ENCODE peak calls at places on chromosomes 5 and 9, in ten cellular contexts. One of them, this sample, is unnamed. For H3K4me1, the result is how much of the 10 kb centered on the place peaks cover.

GRCh38 chr9:94802795-94803194 is 76.3 kb downstream of the AOPEP start:
- DNase-seq in kidney: no peak
- DNase-seq in pancreas: no peak
- DNase-seq in Karpas-422: no peak
- DNase-seq in heart left ventricle: no peak
- DNase-seq in cardiac muscle cell: no peak
- DNase-seq in small intestine: no peak
- DNase-seq in CD8-positive, alpha-beta T cell: no peak
- DNase-seq in effector memory CD4-positive, alpha-beta T cell: no peak
- DNase-seq in A549: no peak
- DNase-seq in this sample: no peak

GRCh38 chr5:67267522-67268232 is 71.1 kb upstream of the CD180 start:
- DNase-seq in effector memory CD4-positive, alpha-beta T cell: no peak
- DNase-seq in kidney: peak
- DNase-seq in heart left ventricle: peak
- DNase-seq in Karpas-422: no peak
- DNase-seq in A549: no peak
- DNase-seq in CD8-positive, alpha-beta T cell: no peak
- DNase-seq in small intestine: peak
- DNase-seq in cardiac muscle cell: no peak
- DNase-seq in pancreas: peak
- DNase-seq in this sample: no peak

GRCh38 chr5:56516936-56517521 is 283.9 kb upstream of the ANKRD55 start:
- DNase-seq in cardiac muscle cell: no peak
- DNase-seq in Karpas-422: no peak
- DNase-seq in A549: no peak
- DNase-seq in CD8-positive, alpha-beta T cell: no peak
- DNase-seq in effector memory CD4-positive, alpha-beta T cell: no peak
- DNase-seq in pancreas: no peak
- DNase-seq in heart left ventricle: no peak
- DNase-seq in kidney: no peak
- DNase-seq in small intestine: peak
- DNase-seq in this sample: no peak

GRCh38 chr5:14118551-14119320 is 24.4 kb upstream of the TRIO start:
- DNase-seq in effector memory CD4-positive, alpha-beta T cell: no peak
- DNase-seq in Karpas-422: no peak
- DNase-seq in pancreas: no peak
- DNase-seq in small intestine: no peak
- DNase-seq in heart left ventricle: peak
- DNase-seq in cardiac muscle cell: peak
- DNase-seq in kidney: no peak
- DNase-seq in A549: no peak
- DNase-seq in CD8-positive, alpha-beta T cell: no peak
- DNase-seq in this sample: no peak

GRCh38 chr9:13721481-13722235 is 442.2 kb upstream of the MPDZ start:
- DNase-seq in small intestine: no peak
- DNase-seq in pancreas: no peak
- DNase-seq in kidney: no peak
- DNase-seq in heart left ventricle: no peak
- DNase-seq in cardiac muscle cell: no peak
- DNase-seq in CD8-positive, alpha-beta T cell: no peak
- DNase-seq in A549: no peak
- DNase-seq in Karpas-422: no peak
- DNase-seq in effector memory CD4-positive, alpha-beta T cell: no peak
- DNase-seq in this sample: no peak

GRCh38 chr5:127029513-127030258 is 672 bp downstream of the MARCHF3 start:
- DNase-seq in CD8-positive, alpha-beta T cell: peak
- DNase-seq in cardiac muscle cell: peak
- DNase-seq in Karpas-422: peak
- DNase-seq in kidney: peak
- DNase-seq in pancreas: peak
- DNase-seq in A549: peak
- DNase-seq in heart left ventricle: peak
- DNase-seq in effector memory CD4-positive, alpha-beta T cell: no peak
- DNase-seq in small intestine: peak
- DNase-seq in this sample: no peak

GRCh38 chr5:112186401-112186990 is 232.6 kb downstream of the EPB41L4A start:
- DNase-seq in Karpas-422: peak
- DNase-seq in A549: peak
- DNase-seq in pancreas: no peak
- DNase-seq in CD8-positive, alpha-beta T cell: no peak
- DNase-seq in cardiac muscle cell: peak
- DNase-seq in small intestine: peak
- DNase-seq in kidney: no peak
- DNase-seq in effector memory CD4-positive, alpha-beta T cell: no peak
- DNase-seq in heart left ventricle: no peak
- DNase-seq in this sample: no peak

GRCh38 chr9:121055642-121056143 is 5.6 kb upstream of the C5 start:
- DNase-seq in effector memory CD4-positive, alpha-beta T cell: no peak
- DNase-seq in pancreas: peak
- DNase-seq in kidney: no peak
- DNase-seq in A549: peak
- DNase-seq in small intestine: peak
- DNase-seq in heart left ventricle: no peak
- DNase-seq in cardiac muscle cell: no peak
- DNase-seq in CD8-positive, alpha-beta T cell: no peak
- DNase-seq in Karpas-422: peak
- DNase-seq in this sample: no peak

GRCh38 chr9:13744233-13744954 is 464.9 kb upstream of the MPDZ start:
- DNase-seq in Karpas-422: no peak
- DNase-seq in A549: no peak
- DNase-seq in effector memory CD4-positive, alpha-beta T cell: no peak
- DNase-seq in heart left ventricle: no peak
- DNase-seq in kidney: no peak
- DNase-seq in pancreas: no peak
- DNase-seq in CD8-positive, alpha-beta T cell: no peak
- DNase-seq in cardiac muscle cell: no peak
- DNase-seq in small intestine: no peak
- DNase-seq in this sample: no peak

GRCh38 chr5:54610197-54610898 is 92.8 kb downstream of the SNX18 start:
- DNase-seq in A549: no peak
- DNase-seq in cardiac muscle cell: no peak
- DNase-seq in kidney: no peak
- DNase-seq in pancreas: no peak
- DNase-seq in CD8-positive, alpha-beta T cell: peak
- DNase-seq in effector memory CD4-positive, alpha-beta T cell: no peak
- DNase-seq in Karpas-422: no peak
- DNase-seq in small intestine: peak
- DNase-seq in heart left ventricle: no peak
- DNase-seq in this sample: no peak

DNA sequence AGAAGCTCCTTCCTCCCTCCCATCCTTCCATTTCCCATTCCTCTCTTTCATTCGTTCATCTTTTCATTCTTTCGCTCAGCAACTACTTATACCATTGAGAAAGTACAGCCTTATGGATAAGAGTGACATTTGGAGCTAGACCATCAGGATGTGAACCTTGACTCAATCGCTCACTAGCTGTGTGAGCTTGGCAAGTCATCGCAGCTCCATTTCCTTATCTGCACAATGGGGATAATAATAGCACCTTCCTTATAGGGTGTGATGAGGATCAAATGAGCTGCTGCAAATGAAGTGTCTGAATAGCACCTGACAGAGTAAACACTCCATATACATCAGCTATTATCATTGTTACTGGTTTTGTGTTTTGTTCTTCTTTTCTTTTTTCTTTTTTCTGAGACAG is 28.1 kb upstream of the SYNPO start:
- DNase-seq in pancreas: no peak
- DNase-seq in heart left ventricle: no peak
- DNase-seq in effector memory CD4-positive, alpha-beta T cell: no peak
- DNase-seq in A549: no peak
- DNase-seq in Karpas-422: no peak
- DNase-seq in kidney: no peak
- DNase-seq in cardiac muscle cell: no peak
- DNase-seq in CD8-positive, alpha-beta T cell: no peak
- DNase-seq in small intestine: peak
- DNase-seq in this sample: no peak
- H3K4me1 ChIP-seq in pancreas: half or more
- H3K4me1 ChIP-seq in heart left ventricle: half or more
- H3K4me1 ChIP-seq in effector memory CD4-positive, alpha-beta T cell: under half
- H3K4me1 ChIP-seq in A549: under half
- H3K4me1 ChIP-seq in Karpas-422: under half
- H3K4me1 ChIP-seq in kidney: under half
- H3K4me1 ChIP-seq in cardiac muscle cell: under half
- H3K4me1 ChIP-seq in CD8-positive, alpha-beta T cell: under half
- H3K4me1 ChIP-seq in small intestine: under half
- H3K4me1 ChIP-seq in this sample: half or more

DNA sequence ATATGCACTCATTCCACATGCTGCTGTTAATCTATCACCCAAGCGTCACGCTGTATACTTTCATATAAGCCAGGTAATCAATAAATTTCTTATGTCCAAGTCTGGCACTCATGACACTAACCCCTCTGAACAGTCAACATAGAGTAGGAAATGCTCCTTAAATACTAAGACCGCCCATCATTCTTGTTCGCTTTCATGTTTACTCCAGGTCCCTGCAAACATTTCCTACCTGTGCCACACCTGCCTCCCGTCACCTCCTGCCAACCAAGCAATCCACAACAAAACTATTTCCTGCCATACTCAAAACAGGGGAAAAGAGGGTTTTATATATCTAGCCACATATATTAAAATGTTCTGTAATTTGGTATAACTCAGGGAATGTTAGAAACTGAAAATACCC is 39.0 kb downstream of the ZFR start:
- DNase-seq in Karpas-422: no peak
- DNase-seq in kidney: no peak
- DNase-seq in heart left ventricle: no peak
- DNase-seq in pancreas: no peak
- DNase-seq in A549: no peak
- DNase-seq in cardiac muscle cell: no peak
- DNase-seq in effector memory CD4-positive, alpha-beta T cell: no peak
- DNase-seq in small intestine: no peak
- DNase-seq in CD8-positive, alpha-beta T cell: no peak
- DNase-seq in this sample: no peak
- H3K27ac ChIP-seq in Karpas-422: no peak
- H3K27ac ChIP-seq in kidney: no peak
- H3K27ac ChIP-seq in heart left ventricle: no peak
- H3K27ac ChIP-seq in pancreas: no peak
- H3K27ac ChIP-seq in A549: no peak
- H3K27ac ChIP-seq in cardiac muscle cell: peak
- H3K27ac ChIP-seq in effector memory CD4-positive, alpha-beta T cell: no peak
- H3K27ac ChIP-seq in small intestine: no peak
- H3K27ac ChIP-seq in CD8-positive, alpha-beta T cell: no peak
- H3K27ac ChIP-seq in this sample: no peak

DNA sequence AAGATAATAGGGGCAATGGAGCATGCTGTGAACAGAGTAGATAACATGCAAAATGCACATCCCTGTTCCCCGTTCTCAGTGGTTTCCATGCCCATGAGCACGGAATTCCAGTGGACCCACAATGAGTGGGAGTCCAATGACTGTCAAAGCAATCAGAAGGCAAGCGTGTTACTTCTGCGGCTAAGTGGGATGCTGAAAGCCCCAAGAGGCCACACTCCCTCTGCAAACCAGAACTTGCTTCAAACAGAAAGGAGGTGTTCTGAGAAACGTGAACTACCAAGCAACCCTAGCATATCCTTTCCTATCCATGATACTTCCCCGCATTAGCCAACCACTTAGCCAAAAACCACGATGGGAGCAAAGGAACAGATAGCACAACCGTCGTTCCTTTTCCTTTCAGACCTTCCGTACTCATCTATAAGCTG is 21.7 kb upstream of the MVB12B start:
- DNase-seq in pancreas: no peak
- DNase-seq in kidney: no peak
- DNase-seq in cardiac muscle cell: peak
- DNase-seq in effector memory CD4-positive, alpha-beta T cell: no peak
- DNase-seq in small intestine: no peak
- DNase-seq in Karpas-422: no peak
- DNase-seq in heart left ventricle: no peak
- DNase-seq in CD8-positive, alpha-beta T cell: no peak
- DNase-seq in A549: no peak
- DNase-seq in this sample: no peak
- H3K4me1 ChIP-seq in pancreas: under half
- H3K4me1 ChIP-seq in kidney: under half
- H3K4me1 ChIP-seq in cardiac muscle cell: under half
- H3K4me1 ChIP-seq in effector memory CD4-positive, alpha-beta T cell: under half
- H3K4me1 ChIP-seq in small intestine: under half
- H3K4me1 ChIP-seq in Karpas-422: under half
- H3K4me1 ChIP-seq in heart left ventricle: under half
- H3K4me1 ChIP-seq in CD8-positive, alpha-beta T cell: under half
- H3K4me1 ChIP-seq in A549: under half
- H3K4me1 ChIP-seq in this sample: under half

GRCh38 chr5:33850100-33850594 is 41.6 kb downstream of the ADAMTS12 start:
- DNase-seq in small intestine: no peak
- DNase-seq in heart left ventricle: no peak
- DNase-seq in cardiac muscle cell: no peak
- DNase-seq in CD8-positive, alpha-beta T cell: peak
- DNase-seq in pancreas: no peak
- DNase-seq in Karpas-422: no peak
- DNase-seq in A549: peak
- DNase-seq in kidney: no peak
- DNase-seq in effector memory CD4-positive, alpha-beta T cell: peak
- DNase-seq in this sample: no peak
- H3K27ac ChIP-seq in small intestine: no peak
- H3K27ac ChIP-seq in heart left ventricle: no peak
- H3K27ac ChIP-seq in cardiac muscle cell: peak
- H3K27ac ChIP-seq in CD8-positive, alpha-beta T cell: no peak
- H3K27ac ChIP-seq in pancreas: no peak
- H3K27ac ChIP-seq in Karpas-422: no peak
- H3K27ac ChIP-seq in A549: peak
- H3K27ac ChIP-seq in kidney: no peak
- H3K27ac ChIP-seq in effector memory CD4-positive, alpha-beta T cell: no peak
- H3K27ac ChIP-seq in this sample: no peak